ENCODE peak calls at places on chromosomes 1 and 21, in six cellular contexts. R, F, C, Z, X and O are unnamed samples.

GRCh38 chr1:2966435-2966834 is 54.8 kb upstream of the ACTRT2 start:
- DNase-seq in R (no peak), Z (no peak), X (no peak), C (no peak), F (no peak), O (no peak)

GRCh38 chr1:3577711-3578432 is 33.4 kb downstream of the MEGF6 start:
- DNase-seq in F (no peak), Z (no peak), C (no peak), R (no peak), X (peak), O (no peak)

GRCh38 chr1:186976700-186977099 is 148.0 kb downstream of the PLA2G4A start:
- DNase-seq in X (no peak), Z (no peak), F (no peak), C (no peak), R (no peak), O (no peak)

GRCh38 chr1:201282931-201283829 is at the start of gene PKP1:
- DNase-seq in C (no peak), Z (no peak), R (no peak), F (no peak), X (no peak), O (peak)

GRCh38 chr1:101291562-101292035 is 54.8 kb downstream of the S1PR1 start:
- DNase-seq in F (no peak), R (no peak), C (peak), Z (no peak), X (peak), O (peak)

GRCh38 chr1:108719654-108720435 is 7.1 kb downstream of the FNDC7 start:
- DNase-seq in R (no peak), Z (no peak), C (no peak), X (no peak), F (no peak), O (no peak)

GRCh38 chr1:246687002-246687401 is 37.2 kb upstream of the SCCPDH start:
- DNase-seq in X (no peak), R (no peak), F (no peak), Z (no peak), C (no peak), O (no peak)

GRCh38 chr1:40861227-40862003 is 748 bp downstream of the CITED4 start:
- DNase-seq in X (no peak), F (no peak), Z (no peak), C (peak), R (peak), O (no peak)

GRCh38 chr1:52348704-52349301 is 17.2 kb downstream of the CC2D1B start:
- DNase-seq in X (no peak), R (peak), Z (no peak), C (no peak), F (no peak), O (no peak)

GRCh38 chr1:185016880-185017279 is 28.5 kb upstream of the RNF2 start:
- DNase-seq in Z (no peak), R (no peak), F (no peak), X (no peak), C (no peak), O (no peak)

GRCh38 chr1:67748630-67749029 is 63.6 kb downstream of the GADD45A start:
- DNase-seq in Z (no peak), X (peak), R (no peak), F (no peak), C (no peak), O (no peak)

GRCh38 chr1:192485692-192486436 is 89.7 kb upstream of the RGS1 start:
- DNase-seq in Z (no peak), X (no peak), R (peak), C (no peak), F (peak), O (peak)

GRCh38 chr21:34517491-34518245 is 5.7 kb upstream of the KCNE1 start:
- DNase-seq in F (no peak), R (no peak), C (no peak), Z (no peak), X (peak), O (no peak)

GRCh38 chr1:98103617-98104284 is 182.9 kb upstream of the DPYD start:
- DNase-seq in Z (no peak), X (no peak), F (no peak), R (no peak), C (no peak), O (no peak)

GRCh38 chr1:108114026-108114599 is 86.0 kb downstream of the SLC25A24 start:
- DNase-seq in Z (no peak), C (no peak), X (no peak), F (no peak), R (no peak), O (no peak)

DNA sequence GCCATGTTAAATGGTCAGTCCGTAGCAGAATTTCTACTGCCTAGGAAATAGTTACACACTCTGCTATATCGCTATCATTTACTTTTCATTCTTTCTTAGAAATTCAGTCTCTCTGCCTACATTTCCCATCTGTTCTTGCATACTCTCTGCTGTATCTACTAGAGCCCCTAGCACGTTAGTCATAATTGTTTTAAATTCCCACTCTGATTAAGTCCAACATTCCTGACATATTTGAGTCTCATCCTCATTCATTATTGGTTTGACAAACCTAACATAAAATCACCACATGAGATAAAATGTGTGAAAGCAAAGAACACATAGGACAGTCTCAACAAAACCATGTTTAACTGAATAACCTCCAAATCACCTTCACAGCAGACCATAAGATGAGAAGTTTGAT is 513.6 kb downstream of the PLPP3 start:
- DNase-seq in F (no peak), X (no peak), Z (no peak), R (no peak), C (no peak), O (no peak)
- H3K4me3 ChIP-seq in F (no peak), X (no peak), Z (no peak), R (no peak), C (no peak), O (no peak)

GRCh38 chr1:44759077-44759476 is 16.3 kb upstream of the RPS8 start:
- DNase-seq in C (no peak), R (no peak), Z (no peak), F (no peak), X (no peak), O (no peak)
- H3K4me3 ChIP-seq in C (no peak), R (no peak), Z (no peak), F (no peak), X (no peak), O (no peak)

GRCh38 chr1:94886361-94886760 is 40.5 kb downstream of the CNN3 start:
- DNase-seq in C (no peak), X (no peak), Z (no peak), R (no peak), F (no peak), O (no peak)

GRCh38 chr1:94887603-94888171 is 39.2 kb downstream of the CNN3 start:
- DNase-seq in C (no peak), R (no peak), X (no peak), Z (no peak), F (no peak), O (no peak)

GRCh38 chr1:94888201-94888600 is 38.7 kb downstream of the CNN3 start:
- DNase-seq in Z (no peak), F (no peak), R (no peak), C (no peak), X (no peak), O (no peak)

GRCh38 chr1:94884101-94884875 is 42.6 kb downstream of the CNN3 start:
- DNase-seq in X (no peak), R (no peak), Z (no peak), F (no peak), C (no peak), O (no peak)

GRCh38 chr1:94883688-94884087 is 43.2 kb downstream of the CNN3 start:
- DNase-seq in Z (no peak), C (peak), X (peak), F (no peak), R (no peak), O (no peak)
- H3K4me3 ChIP-seq in Z (no peak), C (peak), X (no peak), F (peak), R (peak), O (no peak)

GRCh38 chr1:93107395-93107794 is 28.3 kb downstream of the MTF2 start:
- DNase-seq in F (no peak), Z (no peak), R (no peak), X (no peak), C (no peak), O (no peak)

GRCh38 chr1:93111561-93111960 is 32.5 kb downstream of the MTF2 start:
- DNase-seq in Z (no peak), R (no peak), F (no peak), C (no peak), X (no peak), O (no peak)

GRCh38 chr1:93111065-93111464 is 32.0 kb downstream of the MTF2 start:
- DNase-seq in C (no peak), F (no peak), Z (no peak), R (no peak), X (peak), O (no peak)

GRCh38 chr1:93108335-93108734 is 29.3 kb downstream of the MTF2 start:
- DNase-seq in R (no peak), C (no peak), Z (no peak), X (no peak), F (no peak), O (no peak)

GRCh38 chr1:93109578-93109977 is 30.5 kb downstream of the MTF2 start:
- DNase-seq in C (no peak), R (no peak), Z (no peak), X (no peak), F (no peak), O (no peak)
- H3K4me3 ChIP-seq in C (no peak), R (no peak), Z (no peak), X (no peak), F (no peak), O (no peak)

DNA sequence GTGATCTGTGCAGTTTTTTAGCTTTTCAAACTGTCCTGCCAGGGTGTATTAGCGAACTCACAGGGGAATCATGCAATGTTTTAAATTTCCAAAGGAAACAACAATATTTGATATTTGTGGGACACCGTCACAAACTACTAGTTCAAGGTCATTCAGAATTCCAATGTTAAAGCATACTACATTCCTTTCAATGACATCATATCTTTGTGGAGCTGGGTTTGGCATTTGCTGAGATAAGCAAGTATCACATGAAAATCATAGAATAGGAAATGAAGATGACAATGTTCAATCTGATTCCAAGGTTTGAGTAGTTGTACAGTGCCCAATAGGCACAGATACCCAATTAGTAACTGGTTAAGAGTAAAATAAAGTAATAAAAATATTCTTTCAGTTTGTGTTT is 35.6 kb downstream of the NUF2 start:
- DNase-seq in Z (no peak), F (no peak), C (no peak), R (no peak), X (no peak), O (no peak)
- H3K4me3 ChIP-seq in Z (no peak), F (no peak), C (no peak), R (no peak), X (no peak), O (no peak)

GRCh38 chr1:61746768-61747167 is 4.5 kb downstream of the PATJ start:
- DNase-seq in C (no peak), R (no peak), F (no peak), Z (no peak), X (no peak), O (no peak)
- H3K4me3 ChIP-seq in C (no peak), R (no peak), F (peak), Z (no peak), X (no peak), O (no peak)